ENCODE peak calls at places on chromosomes 4 and X, in seven cellular contexts. B, E, J, V, A, M and P are unnamed samples.

GRCh38 chr4:7949759-7950158 is 10.1 kb upstream of the AFAP1 start:
- DNase-seq in B (no peak), V (no peak), A (no peak), J (no peak), M (no peak), E (no peak), P (no peak)

GRCh38 chr4:75135068-75135825 is 202.3 kb downstream of the PARM1 start:
- DNase-seq in B (no peak), M (peak; percentile 54), V (no peak), A (no peak), E (no peak), J (no peak), P (no peak)

GRCh38 chr4:158302076-158302866 is 92.0 kb downstream of the TMEM144 start:
- DNase-seq in B (no peak), M (no peak), A (peak; percentile 69), V (no peak), J (no peak), E (no peak), P (no peak)

GRCh38 chr4:99934891-99935290 is 11.5 kb downstream of the DNAJB14 start:
- DNase-seq in V (no peak), B (no peak), E (no peak), J (no peak), M (no peak), A (peak; percentile 47), P (no peak)

GRCh38 chr4:176920694-176921093 is 128.0 kb upstream of the VEGFC start:
- DNase-seq in A (peak; percentile 66), M (no peak), E (no peak), J (no peak), V (no peak), B (no peak), P (no peak)

GRCh38 chrX:275967-276587 is 5.1 kb upstream of the PLCXD1 start:
- DNase-seq in J (peak; percentile 59), A (peak; percentile 21), B (peak; percentile 87), M (peak; percentile 60), E (peak; percentile 39), V (peak; percentile 58), P (peak; percentile 82)

GRCh38 chr4:128310266-128310697 is 22.7 kb upstream of the PGRMC2 start:
- DNase-seq in A (peak; percentile 63), V (no peak), J (no peak), B (peak; percentile 51), M (no peak), E (no peak), P (no peak)

GRCh38 chr4:121736735-121737351 is 28.1 kb downstream of the SMIM43 start:
- DNase-seq in V (no peak), J (no peak), B (peak; percentile 51), A (peak; percentile 76), E (no peak), M (peak; percentile 69), P (no peak)

GRCh38 chr4:163251204-163251603 is 81.2 kb downstream of the NPY1R start:
- DNase-seq in J (no peak), V (no peak), E (no peak), B (no peak), A (no peak), M (peak; percentile 55), P (no peak)

GRCh38 chr4:74252933-74253332 is 55.3 kb upstream of the EPGN start:
- DNase-seq in E (no peak), M (no peak), A (no peak), V (no peak), B (no peak), J (no peak), P (no peak)

GRCh38 chr4:78432896-78433295 is 118.7 kb upstream of the ANXA3 start:
- DNase-seq in J (no peak), V (no peak), A (no peak), B (no peak), M (no peak), E (no peak), P (no peak)

GRCh38 chr4:129371901-129372300 is 275.9 kb downstream of the C4orf33 start:
- DNase-seq in A (no peak), J (no peak), B (no peak), E (no peak), M (no peak), V (no peak), P (no peak)

GRCh38 chr4:183348136-183348535 is 25.9 kb upstream of the CLDN24 start:
- DNase-seq in M (no peak), V (no peak), A (no peak), B (no peak), E (no peak), J (no peak), P (no peak)

GRCh38 chr4:142817442-142817841 is 28.7 kb downstream of the INPP4B start:
- DNase-seq in J (no peak), V (no peak), B (no peak), A (peak; percentile 92), M (no peak), E (no peak), P (peak; percentile 48)

GRCh38 chrX:55546956-55547355 is 57.3 kb upstream of the USP51 start:
- DNase-seq in A (no peak), V (no peak), J (no peak), B (no peak), E (no peak), M (no peak), P (no peak)

GRCh38 chr4:186725422-186726149 is 1.9 kb upstream of the FAT1 start:
- DNase-seq in J (peak; percentile 72), B (peak; percentile 78), A (peak; percentile 91), E (no peak), V (no peak), M (no peak), P (peak; percentile 90)

GRCh38 chr4:38715076-38715475 is 51.1 kb downstream of the KLF3 start:
- DNase-seq in E (no peak), A (no peak), J (no peak), M (no peak), B (no peak), V (no peak), P (no peak)

GRCh38 chrX:139049455-139049854 is 337.9 kb upstream of the FGF13 start:
- DNase-seq in B (no peak), V (no peak), A (no peak), M (no peak), J (no peak), E (no peak), P (no peak)

GRCh38 chrX:119486745-119487144 is 18.5 kb downstream of the SLC25A5 start:
- DNase-seq in A (no peak), J (no peak), B (no peak), M (no peak), E (no peak), V (no peak), P (no peak)

GRCh38 chrX:18886344-18887161 is 97.4 kb downstream of the PHKA2 start:
- DNase-seq in E (peak; percentile 10), B (peak; percentile 59), M (peak; percentile 79), J (peak; percentile 44), A (peak; percentile 72), V (peak; percentile 48), P (peak; percentile 91)
- H3K27ac ChIP-seq in E (peak overlapping the region; percentile 34), B (no peak overlapping the region), M (no peak overlapping the region), J (peak overlapping the region; percentile 4), A (no peak overlapping the region), V (peak overlapping the region; percentile 14), P (peak overlapping the region; percentile 85)

GRCh38 chr4:56389558-56389957 is 2.3 kb upstream of the AASDH start:
- DNase-seq in J (no peak), M (no peak), B (no peak), A (no peak), E (no peak), V (no peak), P (no peak)
- H3K27ac ChIP-seq in J (no peak overlapping the region), M (no peak overlapping the region), B (no peak overlapping the region), A (no peak overlapping the region), E (peak overlapping the region; percentile 15), V (no peak overlapping the region), P (no peak overlapping the region)

DNA sequence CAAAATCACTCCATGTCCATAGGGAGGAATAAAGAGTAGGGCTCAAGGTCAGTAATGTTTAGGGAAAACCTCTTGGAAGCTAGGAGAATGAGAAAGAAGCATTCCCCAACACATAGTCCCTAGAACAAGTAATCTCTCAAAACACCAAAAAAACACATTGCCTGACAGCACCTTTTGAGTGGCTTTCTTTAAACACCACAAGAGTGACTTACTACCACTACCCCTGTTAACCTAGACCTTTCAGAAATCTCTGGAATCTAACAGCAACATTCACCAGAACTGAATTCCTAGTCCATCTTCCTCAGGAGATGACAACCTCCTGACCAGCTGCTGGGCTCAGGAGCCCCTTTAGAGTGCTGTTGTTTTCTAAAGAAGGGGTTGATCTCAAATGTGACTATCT is 142.2 kb downstream of the SOWAHB start:
- DNase-seq in J (no peak), V (no peak), E (no peak), M (no peak), B (no peak), A (no peak), P (no peak)
- H3K27ac ChIP-seq in J (no peak overlapping the region), V (no peak overlapping the region), E (no peak overlapping the region), M (no peak overlapping the region), B (no peak overlapping the region), A (peak overlapping the region; percentile 96), P (peak overlapping the region; percentile 74)

GRCh38 chr4:86595426-86595805 is 1.3 kb downstream of the PTPN13 start:
- DNase-seq in J (no peak), M (no peak), E (no peak), B (no peak), V (no peak), A (no peak), P (peak; percentile 19)

GRCh38 chr4:86593726-86594558 is at the start of gene PTPN13:
- DNase-seq in B (peak; percentile 99), E (peak; percentile 20), A (peak; percentile 99), J (peak; percentile 96), V (peak; percentile 28), M (no peak), P (peak; percentile 98)

GRCh38 chr4:86594559-86595425 is 677 bp downstream of the PTPN13 start:
- DNase-seq in A (peak; percentile 86), M (no peak), B (peak; percentile 73), E (no peak), J (no peak), V (no peak), P (peak; percentile 65)

GRCh38 chr4:86596802-86597201 is 2.7 kb downstream of the PTPN13 start:
- DNase-seq in E (no peak), J (no peak), A (peak; percentile 53), M (no peak), V (no peak), B (no peak), P (no peak)

DNA sequence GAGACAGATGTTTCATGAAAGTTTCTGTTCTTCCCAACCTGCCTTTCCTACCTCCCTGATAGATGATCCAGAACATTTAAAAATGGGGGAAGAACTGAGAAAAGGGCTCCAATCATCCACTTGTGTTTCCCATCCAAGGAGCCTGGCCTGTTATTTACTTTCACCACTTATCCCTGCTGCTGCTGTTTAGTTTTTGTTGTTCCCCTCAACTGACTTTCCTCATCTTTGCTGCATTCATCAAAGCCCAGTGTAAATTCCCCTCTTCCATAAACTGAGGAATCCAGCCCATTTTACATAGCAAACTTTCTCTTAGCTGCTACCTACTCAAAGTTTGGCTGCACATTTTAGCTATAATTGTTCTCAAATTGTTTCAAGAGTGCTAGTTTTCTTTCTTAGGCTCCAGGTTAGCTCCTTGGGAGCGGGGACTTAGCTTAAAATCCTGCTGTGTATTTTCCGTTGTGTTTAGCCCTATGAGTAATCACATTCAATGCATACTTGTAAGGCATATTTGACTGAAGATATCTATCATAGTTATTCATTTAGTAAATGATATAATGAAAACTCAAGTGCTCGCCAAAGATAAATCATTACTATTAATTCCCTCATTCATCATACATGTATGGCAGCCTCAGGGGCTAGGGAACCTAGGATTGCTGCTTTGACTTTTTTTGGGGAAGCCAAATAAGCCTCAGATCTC is 1.4 kb upstream of the PTPN13 start:
- DNase-seq in E (no peak), V (no peak), J (no peak), B (no peak), A (no peak), M (no peak), P (no peak)
- H3K27ac ChIP-seq in E (no peak overlapping the region), V (no peak overlapping the region), J (peak overlapping the region; percentile 89), B (no peak overlapping the region), A (no peak overlapping the region), M (no peak overlapping the region), P (peak overlapping the region; percentile 90)